ENCODE peak calls at places on chromosomes 7 and 10, in seven cellular contexts. G is HCT116, R is SK-N-SH, I is GM12878, Z is HepG2, Y is H1, L is K562. T is an unnamed sample.
A peak's percentile ranks its signal among the peaks of the same experiment; 100 is the strongest.

GRCh38 chr7:42907316-42907715 is 4.6 kb downstream of the C7orf25 start:
- DNase-seq in G (no peak), R (no peak), I (no peak), Z (no peak), Y (no peak), L (no peak), T (no peak)

GRCh38 chr10:12279281-12279680 is 70.1 kb upstream of the CAMK1D start:
- DNase-seq in G (no peak), R (no peak), I (no peak), Z (no peak), Y (no peak), L (no peak), T (no peak)

GRCh38 chr10:29608476-29609301 is 26.1 kb downstream of the SVIL start:
- DNase-seq in G (no peak), R (no peak), I (no peak), Z (no peak), Y (no peak), L (no peak), T (no peak)

GRCh38 chr7:11492307-11492706 is 339.7 kb downstream of the THSD7A start:
- DNase-seq in G (no peak), R (no peak), I (no peak), Z (no peak), Y (no peak), L (no peak), T (no peak)

GRCh38 chr10:74859546-74859945 is 33.1 kb downstream of the KAT6B start:
- DNase-seq in G (no peak), R (no peak), I (no peak), Z (no peak), Y (no peak), L (no peak), T (no peak)

GRCh38 chr7:139482662-139483466 is 609 bp downstream of the KLRG2 start:
- DNase-seq in G (no peak), R (peak; percentile 89), I (no peak), Z (no peak), Y (peak; percentile 73), L (peak; percentile 12), T (peak; percentile 25)

GRCh38 chr10:123786896-123787295 is 104.7 kb downstream of the CPXM2 start:
- DNase-seq in G (no peak), R (no peak), I (no peak), Z (no peak), Y (peak; percentile 33), L (no peak), T (no peak)

GRCh38 chr10:97882142-97883091 is 32.8 kb downstream of the GOLGA7B start:
- DNase-seq in G (peak; percentile 90), R (no peak), I (no peak), Z (no peak), Y (no peak), L (no peak), T (no peak)

GRCh38 chr10:127016331-127016730 is 111.1 kb downstream of the DOCK1 start:
- DNase-seq in G (no peak), R (no peak), I (no peak), Z (no peak), Y (no peak), L (no peak), T (no peak)

GRCh38 chr7:8115547-8116402 is 146.2 kb downstream of the ICA1 start:
- DNase-seq in G (no peak), R (no peak), I (peak; percentile 98), Z (no peak), Y (no peak), L (no peak), T (no peak)

GRCh38 chr7:102140952-102141370 is 145.7 kb upstream of the SH2B2 start:
- DNase-seq in G (no peak), R (no peak), I (peak; percentile 37), Z (no peak), Y (no peak), L (no peak), T (no peak)
- TF ChIP-seq JUND in G (no peak), R (no peak), I (no peak), Z (no peak), Y (no peak), L (no peak), T (no peak)

GRCh38 chr10:61612451-61612850 is 50.3 kb upstream of the CABCOCO1 start:
- DNase-seq in G (no peak), R (no peak), I (no peak), Z (no peak), Y (no peak), L (no peak), T (no peak)
- TF ChIP-seq JUND in G (no peak), R (no peak), I (no peak), Z (no peak), Y (no peak), L (no peak), T (no peak)

DNA sequence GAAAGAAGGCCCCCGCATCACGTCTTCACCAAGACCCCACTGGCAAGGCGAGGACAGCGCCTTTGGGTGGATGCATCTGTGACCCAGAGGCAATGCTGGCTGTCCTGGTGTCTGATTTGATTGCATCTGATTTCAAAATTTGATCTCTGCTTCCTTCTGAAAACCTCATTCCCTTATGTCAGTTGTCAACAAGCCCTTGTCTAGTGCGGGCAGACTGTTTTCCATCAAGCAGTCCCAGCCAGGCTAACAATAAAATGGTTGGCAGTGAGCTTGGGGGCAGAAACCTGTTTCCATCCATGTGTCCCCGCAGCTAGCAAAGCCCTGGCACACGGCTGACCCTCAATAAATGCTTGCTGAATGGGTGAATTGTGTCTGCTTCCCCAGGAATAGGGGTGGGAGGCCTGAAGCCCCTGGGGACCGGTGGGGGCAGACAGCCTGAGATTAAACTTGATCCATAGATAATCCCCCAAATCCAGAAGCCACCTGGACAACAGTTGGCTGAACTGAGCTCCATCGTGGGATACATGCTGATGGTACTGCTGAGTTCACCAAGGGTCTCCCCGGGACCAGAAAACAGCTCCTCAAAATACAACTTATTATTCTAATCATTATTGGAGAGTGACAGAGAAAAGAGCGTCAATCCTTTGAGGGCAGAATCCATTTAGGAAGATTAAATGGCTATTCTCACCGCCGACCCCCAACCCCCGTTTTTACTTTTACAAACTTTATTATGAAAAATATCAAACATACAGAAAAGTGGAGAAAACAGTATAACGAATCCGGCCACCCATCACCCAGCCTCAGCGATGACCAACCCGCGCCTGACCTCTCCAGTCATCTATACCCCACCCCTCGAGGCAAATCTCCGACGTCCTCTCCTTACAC is 912 bp upstream of the DUSP5 start:
- DNase-seq in G (no peak), R (peak; percentile 70), I (no peak), Z (no peak), Y (no peak), L (no peak), T (no peak)
- TF ChIP-seq JUND in G (no peak), R (no peak), I (no peak), Z (no peak), Y (no peak), L (no peak), T (no peak)

DNA sequence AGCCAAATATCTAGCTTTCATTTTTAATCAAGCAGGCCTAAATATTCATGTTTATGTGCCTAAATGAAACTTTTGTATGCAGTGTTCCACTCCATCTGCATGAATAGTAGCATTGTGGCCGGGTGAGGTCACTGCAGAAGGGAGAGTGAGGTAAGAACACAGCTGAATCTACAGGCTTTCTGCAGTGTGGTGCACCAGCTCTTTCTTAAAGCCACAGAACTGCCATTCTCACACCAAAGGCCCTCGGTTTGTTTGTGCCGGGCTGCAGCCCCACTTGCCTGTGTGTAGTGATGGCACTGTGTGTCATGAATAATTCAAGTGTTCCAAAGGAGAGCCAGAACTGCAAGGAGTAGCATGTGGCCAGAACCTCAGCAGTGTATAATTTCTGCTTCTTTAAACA is 204.1 kb downstream of the TRIL start:
- DNase-seq in G (no peak), R (no peak), I (no peak), Z (no peak), Y (no peak), L (no peak), T (peak; percentile 74)
- TF ChIP-seq JUND in G (no peak), R (no peak), I (no peak), Z (no peak), Y (no peak), L (no peak), T (no peak)

DNA sequence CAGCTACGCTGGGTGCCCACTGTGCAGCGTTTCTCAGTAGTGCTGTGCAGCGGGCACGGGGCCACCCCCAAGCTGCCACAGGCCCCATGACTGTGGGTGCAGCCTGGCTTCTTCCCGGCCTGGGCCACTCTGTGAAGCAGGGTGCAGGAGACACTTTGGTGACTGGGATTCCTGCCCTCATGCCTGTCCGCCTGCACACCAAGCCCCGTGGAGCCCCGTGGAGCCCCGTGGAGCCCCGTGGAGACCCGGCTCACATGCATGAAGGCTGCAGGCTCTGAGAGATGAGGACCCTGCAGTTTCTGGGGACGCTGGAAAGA is 3.9 kb upstream of the SHH start:
- DNase-seq in G (no peak), R (no peak), I (no peak), Z (no peak), Y (no peak), L (no peak), T (no peak)
- TF ChIP-seq JUND in G (no peak), R (no peak), I (no peak), Z (no peak), Y (no peak), L (no peak), T (no peak)

GRCh38 chr10:15743443-15743842 is 23.7 kb upstream of the ITGA8 start:
- DNase-seq in G (no peak), R (no peak), I (no peak), Z (no peak), Y (no peak), L (no peak), T (no peak)

GRCh38 chr10:15744217-15744865 is 24.6 kb upstream of the ITGA8 start:
- DNase-seq in G (peak; percentile 66), R (peak; percentile 37), I (no peak), Z (peak; percentile 64), Y (peak; percentile 73), L (peak; percentile 67), T (peak; percentile 31)

GRCh38 chr10:15740261-15740660 is 20.5 kb upstream of the ITGA8 start:
- DNase-seq in G (no peak), R (no peak), I (no peak), Z (no peak), Y (no peak), L (no peak), T (no peak)

GRCh38 chr10:15742102-15742501 is 22.4 kb upstream of the ITGA8 start:
- DNase-seq in G (no peak), R (no peak), I (no peak), Z (no peak), Y (no peak), L (no peak), T (no peak)

GRCh38 chr10:15742831-15743230 is 23.1 kb upstream of the ITGA8 start:
- DNase-seq in G (no peak), R (no peak), I (no peak), Z (no peak), Y (no peak), L (no peak), T (no peak)
- TF ChIP-seq JUND in G (no peak), R (no peak), I (no peak), Z (no peak), Y (no peak), L (no peak), T (no peak)

GRCh38 chr10:73209705-73210104 is 37.4 kb downstream of the DNAJC9 start:
- DNase-seq in G (no peak), R (no peak), I (no peak), Z (no peak), Y (no peak), L (no peak), T (peak; percentile 52)
- TF ChIP-seq JUND in G (no peak), R (no peak), I (no peak), Z (no peak), Y (no peak), L (no peak), T (no peak)

DNA sequence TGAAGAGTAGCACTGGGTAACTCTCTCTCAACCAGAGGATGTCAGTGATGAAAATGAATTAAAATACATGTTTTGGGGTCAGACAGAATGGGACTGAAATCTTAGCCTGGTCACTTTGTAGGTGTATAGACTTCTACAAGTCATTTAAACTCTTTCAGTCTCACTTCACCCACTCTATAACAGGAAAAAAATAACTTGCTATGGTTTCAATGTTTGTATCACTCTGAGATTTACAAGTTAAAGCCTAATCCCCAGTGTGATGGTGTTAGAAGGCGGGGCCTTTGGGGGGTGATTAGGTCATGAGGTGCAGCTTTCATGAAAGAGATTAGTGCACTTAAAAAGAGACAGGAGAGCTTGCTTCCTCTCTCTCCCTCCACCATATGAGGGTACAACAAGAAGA is 134.8 kb downstream of the INHBA start:
- DNase-seq in G (no peak), R (no peak), I (no peak), Z (no peak), Y (no peak), L (no peak), T (no peak)
- TF ChIP-seq JUND in G (no peak), R (no peak), I (no peak), Z (no peak), Y (no peak), L (no peak), T (no peak)